ENCODE peak calls at places on chromosomes 12 and 14, in eight cellular contexts. One of them, this sample, is unnamed.
A peak's percentile ranks its signal among the peaks of the same experiment; 100 is the strongest.

GRCh38 chr14:97267509-97267908 is 470.3 kb downstream of the VRK1 start:
- DNase-seq in left cardiac atrium: no peak
- DNase-seq in AG10803: peak; percentile 24
- DNase-seq in stomach: no peak
- DNase-seq in ovary: no peak
- DNase-seq in memory B cell: no peak
- DNase-seq in EL: no peak
- DNase-seq in ureter: no peak
- DNase-seq in this sample: no peak

GRCh38 chr14:54606631-54607133 is 39.8 kb downstream of the SAMD4A start:
- DNase-seq in left cardiac atrium: peak; percentile 37
- DNase-seq in AG10803: peak; percentile 99
- DNase-seq in stomach: no peak
- DNase-seq in ovary: no peak
- DNase-seq in memory B cell: no peak
- DNase-seq in EL: peak; percentile 95
- DNase-seq in ureter: no peak
- DNase-seq in this sample: peak; percentile 59

GRCh38 chr12:67991158-67991557 is 1.9 kb downstream of the IFNG-AS1 start:
- DNase-seq in left cardiac atrium: no peak
- DNase-seq in AG10803: no peak
- DNase-seq in stomach: no peak
- DNase-seq in ovary: no peak
- DNase-seq in memory B cell: peak; percentile 32
- DNase-seq in EL: no peak
- DNase-seq in ureter: no peak
- DNase-seq in this sample: no peak

GRCh38 chr14:23306412-23307145 is at the start of gene BCL2L2:
- DNase-seq in left cardiac atrium: peak; percentile 95
- DNase-seq in AG10803: peak; percentile 85
- DNase-seq in stomach: peak; percentile 92
- DNase-seq in ovary: peak; percentile 95
- DNase-seq in memory B cell: peak; percentile 28
- DNase-seq in EL: peak; percentile 93
- DNase-seq in ureter: peak; percentile 94
- DNase-seq in this sample: peak; percentile 96

GRCh38 chr14:76050797-76051392 is 65.3 kb downstream of the IFT43 start:
- DNase-seq in left cardiac atrium: no peak
- DNase-seq in AG10803: peak; percentile 66
- DNase-seq in stomach: peak; percentile 33
- DNase-seq in ovary: peak; percentile 66
- DNase-seq in memory B cell: peak; percentile 62
- DNase-seq in EL: peak; percentile 63
- DNase-seq in ureter: peak; percentile 61
- DNase-seq in this sample: no peak

GRCh38 chr12:94289551-94290312 is 141.4 kb downstream of the PLXNC1 start:
- DNase-seq in left cardiac atrium: peak; percentile 31
- DNase-seq in AG10803: peak; percentile 75
- DNase-seq in stomach: no peak
- DNase-seq in ovary: peak; percentile 33
- DNase-seq in memory B cell: no peak
- DNase-seq in EL: peak; percentile 90
- DNase-seq in ureter: no peak
- DNase-seq in this sample: no peak

GRCh38 chr14:20143911-20144310 is 5.3 kb downstream of the OR4N5 start:
- DNase-seq in left cardiac atrium: no peak
- DNase-seq in AG10803: no peak
- DNase-seq in stomach: no peak
- DNase-seq in ovary: no peak
- DNase-seq in memory B cell: no peak
- DNase-seq in EL: no peak
- DNase-seq in ureter: no peak
- DNase-seq in this sample: no peak

GRCh38 chr14:105472496-105472991 is 2.1 kb upstream of the CRIP2 start:
- DNase-seq in left cardiac atrium: peak; percentile 77
- DNase-seq in AG10803: no peak
- DNase-seq in stomach: peak; percentile 71
- DNase-seq in ovary: no peak
- DNase-seq in memory B cell: no peak
- DNase-seq in EL: no peak
- DNase-seq in ureter: peak; percentile 65
- DNase-seq in this sample: peak; percentile 71

GRCh38 chr12:109919466-109919865 is 19.4 kb downstream of the TCHP start:
- DNase-seq in left cardiac atrium: no peak
- DNase-seq in AG10803: no peak
- DNase-seq in stomach: no peak
- DNase-seq in ovary: no peak
- DNase-seq in memory B cell: no peak
- DNase-seq in EL: no peak
- DNase-seq in ureter: no peak
- DNase-seq in this sample: no peak

GRCh38 chr14:87643005-87643404 is 350.0 kb downstream of the GALC start:
- DNase-seq in left cardiac atrium: peak; percentile 46
- DNase-seq in AG10803: peak; percentile 4
- DNase-seq in stomach: no peak
- DNase-seq in ovary: peak; percentile 39
- DNase-seq in memory B cell: no peak
- DNase-seq in EL: no peak
- DNase-seq in ureter: no peak
- DNase-seq in this sample: no peak

GRCh38 chr12:122282066-122282465 is 15.8 kb upstream of the VPS33A start:
- DNase-seq in left cardiac atrium: no peak
- DNase-seq in AG10803: peak; percentile 83
- DNase-seq in stomach: no peak
- DNase-seq in ovary: no peak
- DNase-seq in memory B cell: no peak
- DNase-seq in EL: peak; percentile 83
- DNase-seq in ureter: no peak
- DNase-seq in this sample: no peak

GRCh38 chr14:105050551-105050897 is 14.7 kb downstream of the GPR132 start:
- DNase-seq in left cardiac atrium: peak; percentile 57
- DNase-seq in AG10803: peak; percentile 25
- DNase-seq in stomach: peak; percentile 83
- DNase-seq in ovary: no peak
- DNase-seq in memory B cell: no peak
- DNase-seq in EL: peak; percentile 67
- DNase-seq in ureter: peak; percentile 83
- DNase-seq in this sample: no peak

GRCh38 chr14:22882529-22883190 is 362 bp upstream of the REM2 start:
- DNase-seq in left cardiac atrium: no peak
- DNase-seq in AG10803: peak; percentile 18
- DNase-seq in stomach: peak; percentile 50
- DNase-seq in ovary: peak; percentile 56
- DNase-seq in memory B cell: no peak
- DNase-seq in EL: peak; percentile 35
- DNase-seq in ureter: no peak
- DNase-seq in this sample: no peak

GRCh38 chr12:56243731-56244181 is 13.9 kb downstream of the SLC39A5 start:
- DNase-seq in left cardiac atrium: no peak
- DNase-seq in AG10803: no peak
- DNase-seq in stomach: peak; percentile 28
- DNase-seq in ovary: no peak
- DNase-seq in memory B cell: no peak
- DNase-seq in EL: no peak
- DNase-seq in ureter: no peak
- DNase-seq in this sample: no peak

GRCh38 chr12:102249073-102249854 is 51.6 kb upstream of the PMCH start:
- DNase-seq in left cardiac atrium: no peak
- DNase-seq in AG10803: no peak
- DNase-seq in stomach: no peak
- DNase-seq in ovary: no peak
- DNase-seq in memory B cell: no peak
- DNase-seq in EL: no peak
- DNase-seq in ureter: no peak
- DNase-seq in this sample: no peak

GRCh38 chr12:105948331-105948730 is 190.4 kb downstream of the NUAK1 start:
- DNase-seq in left cardiac atrium: no peak
- DNase-seq in AG10803: peak; percentile 75
- DNase-seq in stomach: no peak
- DNase-seq in ovary: no peak
- DNase-seq in memory B cell: no peak
- DNase-seq in EL: no peak
- DNase-seq in ureter: no peak
- DNase-seq in this sample: peak; percentile 50

GRCh38 chr12:52992699-52993557 is 13.3 kb upstream of the EIF4B start:
- DNase-seq in left cardiac atrium: no peak
- DNase-seq in AG10803: no peak
- DNase-seq in stomach: peak; percentile 37
- DNase-seq in ovary: no peak
- DNase-seq in memory B cell: no peak
- DNase-seq in EL: peak; percentile 71
- DNase-seq in ureter: no peak
- DNase-seq in this sample: no peak

GRCh38 chr12:114241973-114242434 is 163.9 kb downstream of the TBX5 start:
- DNase-seq in left cardiac atrium: no peak
- DNase-seq in AG10803: no peak
- DNase-seq in stomach: no peak
- DNase-seq in ovary: no peak
- DNase-seq in memory B cell: no peak
- DNase-seq in EL: no peak
- DNase-seq in ureter: no peak
- DNase-seq in this sample: no peak

GRCh38 chr14:75025082-75025481 is 22.4 kb downstream of the EIF2B2 start:
- DNase-seq in left cardiac atrium: no peak
- DNase-seq in AG10803: no peak
- DNase-seq in stomach: no peak
- DNase-seq in ovary: no peak
- DNase-seq in memory B cell: no peak
- DNase-seq in EL: peak; percentile 35
- DNase-seq in ureter: no peak
- DNase-seq in this sample: no peak

GRCh38 chr12:8890313-8891084 is 23.8 kb upstream of the PHC1 start:
- DNase-seq in left cardiac atrium: peak; percentile 37
- DNase-seq in AG10803: peak; percentile 25
- DNase-seq in stomach: peak; percentile 51
- DNase-seq in ovary: peak; percentile 64
- DNase-seq in memory B cell: peak; percentile 71
- DNase-seq in EL: peak; percentile 48
- DNase-seq in ureter: no peak
- DNase-seq in this sample: no peak

GRCh38 chr12:109487181-109488050 is 10.0 kb downstream of the UBE3B start:
- DNase-seq in left cardiac atrium: no peak
- DNase-seq in AG10803: no peak
- DNase-seq in stomach: no peak
- DNase-seq in ovary: no peak
- DNase-seq in memory B cell: no peak
- DNase-seq in EL: no peak
- DNase-seq in ureter: no peak
- DNase-seq in this sample: no peak

GRCh38 chr12:79624378-79624777 is 66.4 kb downstream of the PAWR start:
- DNase-seq in left cardiac atrium: no peak
- DNase-seq in AG10803: peak; percentile 37
- DNase-seq in stomach: no peak
- DNase-seq in ovary: no peak
- DNase-seq in memory B cell: no peak
- DNase-seq in EL: peak; percentile 17
- DNase-seq in ureter: no peak
- DNase-seq in this sample: no peak

GRCh38 chr12:124761876-124762275 is 101.8 kb downstream of the SCARB1 start:
- DNase-seq in left cardiac atrium: peak; percentile 63
- DNase-seq in AG10803: no peak
- DNase-seq in stomach: no peak
- DNase-seq in ovary: peak; percentile 20
- DNase-seq in memory B cell: no peak
- DNase-seq in EL: no peak
- DNase-seq in ureter: no peak
- DNase-seq in this sample: no peak

This sample was measured in aorta.